ENCODE peak calls at places on chromosomes 16 and 17, in eight cellular contexts. I is neural progenitor cell; S is spleen; F is NCI-H1436 treated with DMSO at 0.1 percent for 48 hours; Q is SW 1271; J is pancreas; K is stimulated activated naive CD4-positive, alpha-beta T cell; L is posterior vena cava. R is an unnamed sample.

GRCh38 chr17:48995871-48996695 is 1.1 kb upstream of the IGF2BP1 start:
- DNase-seq in I (peak), K (no peak), F (no peak), L (no peak), S (no peak), J (no peak), Q (peak), R (no peak)

GRCh38 chr17:65402513-65403086 is 158.8 kb downstream of the AXIN2 start:
- DNase-seq in Q (no peak), S (no peak), I (no peak), K (no peak), F (no peak), J (no peak), L (no peak), R (no peak)

GRCh38 chr16:14168146-14168545 is 97.0 kb downstream of the MRTFB start:
- DNase-seq in J (no peak), F (no peak), I (no peak), Q (no peak), K (no peak), S (no peak), L (no peak), R (no peak)

GRCh38 chr16:28623172-28623711 is 13.4 kb upstream of the SULT1A1 start:
- DNase-seq in K (peak), I (no peak), F (no peak), L (peak), Q (no peak), S (peak), J (peak), R (peak)

GRCh38 chr16:11407047-11407982 is 62.1 kb downstream of the RMI2 start:
- DNase-seq in I (peak), Q (peak), K (peak), F (no peak), S (no peak), J (no peak), L (no peak), R (peak)

GRCh38 chr16:23949630-23950290 is 114.0 kb downstream of the PRKCB start:
- DNase-seq in Q (no peak), L (peak), F (no peak), I (no peak), J (no peak), S (peak), K (peak), R (peak)

GRCh38 chr16:14958970-14959369 is 15.9 kb upstream of the PDXDC1 start:
- DNase-seq in Q (no peak), S (no peak), F (no peak), L (no peak), K (no peak), I (peak), J (no peak), R (no peak)

GRCh38 chr16:84331998-84332780 is 36.1 kb upstream of the ATP2C2 start:
- DNase-seq in J (no peak), L (peak), S (no peak), F (no peak), I (no peak), Q (no peak), K (no peak), R (no peak)

GRCh38 chr16:70740919-70741778 is 55.3 kb upstream of the MTSS2 start:
- DNase-seq in I (no peak), L (no peak), S (no peak), F (no peak), Q (no peak), J (no peak), K (no peak), R (no peak)

GRCh38 chr16:59697236-59697635 is 963.1 kb upstream of the GOT2 start:
- DNase-seq in L (no peak), J (no peak), I (no peak), F (no peak), Q (no peak), K (no peak), S (no peak), R (no peak)

GRCh38 chr17:57463103-57463885 is 207.0 kb downstream of the MSI2 start:
- DNase-seq in L (no peak), Q (no peak), F (no peak), K (no peak), I (no peak), J (no peak), S (no peak), R (no peak)

GRCh38 chr16:72055911-72056310 is 1.6 kb downstream of the HP start:
- DNase-seq in J (no peak), K (no peak), I (no peak), F (no peak), S (no peak), L (no peak), Q (no peak), R (no peak)

GRCh38 chr16:50469744-50470301 is 78.4 kb upstream of the NKD1 start:
- DNase-seq in K (no peak), L (peak), S (no peak), J (no peak), I (peak), Q (no peak), F (no peak), R (no peak)

GRCh38 chr16:83116274-83116892 is 489.6 kb downstream of the CDH13 start:
- DNase-seq in K (no peak), F (no peak), S (no peak), J (no peak), Q (no peak), I (no peak), L (no peak), R (no peak)

GRCh38 chr16:89293276-89294143 is 76.0 kb downstream of the ZNF778 start:
- DNase-seq in S (no peak), L (no peak), I (peak), F (no peak), K (no peak), Q (no peak), J (no peak), R (no peak)

GRCh38 chr16:6345090-6345489 is 987.6 kb upstream of the RBFOX1 start:
- DNase-seq in K (no peak), J (no peak), F (no peak), Q (no peak), L (no peak), I (no peak), S (no peak), R (no peak)

GRCh38 chr17:79842656-79843474 is 3.6 kb upstream of the CBX4 start:
- DNase-seq in K (peak), L (no peak), Q (no peak), F (no peak), I (peak), S (no peak), J (no peak), R (no peak)

GRCh38 chr17:11908711-11909146 is 88.5 kb downstream of the ZNF18 start:
- DNase-seq in L (no peak), J (no peak), K (no peak), I (no peak), S (no peak), F (no peak), Q (no peak), R (no peak)

GRCh38 chr17:65270932-65271700 is 133.9 kb downstream of the RGS9 start:
- DNase-seq in S (no peak), K (no peak), I (no peak), L (no peak), Q (no peak), J (no peak), F (no peak), R (no peak)

GRCh38 chr17:50220811-50221210 is 19.4 kb upstream of the COL1A1 start:
- DNase-seq in Q (no peak), I (no peak), S (no peak), J (no peak), L (no peak), F (no peak), K (no peak), R (no peak)